ENCODE peak calls at places on chromosomes 6 and 20, in nine cellular contexts. K is T-helper 1 cell; S is activated CD4-positive, alpha-beta T cell treated with anti-CD3 and anti-CD28 coated beads for 4 hours; Y is A172; E is kidney glomerular epithelial cell; W is lung; Z is stimulated activated CD4-positive, alpha-beta T cell treated with anti-CD3 and anti-CD28 coated beads, TNF-alpha, amount 100 ng/mL, for 48 hours; I is HCEC 1CT; Q is HS-5. N is an unnamed sample.

GRCh38 chr6:53439556-53439955 is 90.8 kb upstream of the ELOVL5 start:
- DNase-seq in K (no peak), S (no peak), Y (no peak), E (no peak), W (no peak), Z (no peak), I (peak; percentile 74), Q (no peak), N (no peak)

GRCh38 chr6:166386111-166386510 is 3.4 kb upstream of the MPC1 start:
- DNase-seq in K (no peak), S (no peak), Y (no peak), E (no peak), W (no peak), Z (no peak), I (no peak), Q (no peak), N (no peak)

GRCh38 chr20:44489223-44489622 is 13.5 kb downstream of the TTPAL start:
- DNase-seq in K (no peak), S (no peak), Y (no peak), E (no peak), W (no peak), Z (no peak), I (no peak), Q (no peak), N (no peak)

GRCh38 chr6:28424163-28424562 is 19.1 kb downstream of the ZSCAN23 start:
- DNase-seq in K (no peak), S (no peak), Y (peak; percentile 39), E (no peak), W (no peak), Z (no peak), I (no peak), Q (no peak), N (no peak)

GRCh38 chr20:44572551-44573500 is 9.6 kb upstream of the PKIG start:
- DNase-seq in K (no peak), S (no peak), Y (peak; percentile 91), E (peak; percentile 57), W (no peak), Z (no peak), I (peak; percentile 97), Q (peak; percentile 98), N (peak; percentile 78)

GRCh38 chr6:113018351-113019151 is 671.4 kb downstream of the RFPL4B start:
- DNase-seq in K (no peak), S (no peak), Y (peak; percentile 69), E (peak; percentile 18), W (no peak), Z (no peak), I (no peak), Q (no peak), N (peak; percentile 60)

GRCh38 chr6:152240983-152241766 is 396.0 kb downstream of the SYNE1 start:
- DNase-seq in K (no peak), S (no peak), Y (no peak), E (no peak), W (no peak), Z (no peak), I (no peak), Q (no peak), N (no peak)

GRCh38 chr6:56350857-56351256 is 103.5 kb upstream of the COL21A1 start:
- DNase-seq in K (no peak), S (no peak), Y (no peak), E (no peak), W (no peak), Z (no peak), I (no peak), Q (no peak), N (no peak)

GRCh38 chr6:53133961-53134360 is 14.7 kb downstream of the GCM1 start:
- DNase-seq in K (no peak), S (no peak), Y (no peak), E (no peak), W (no peak), Z (no peak), I (no peak), Q (no peak), N (no peak)

GRCh38 chr6:165574770-165575549 is 88.1 kb downstream of the PDE10A start:
- DNase-seq in K (no peak), S (no peak), Y (peak; percentile 82), E (peak; percentile 84), W (no peak), Z (no peak), I (no peak), Q (no peak), N (peak; percentile 5)

GRCh38 chr20:11438412-11438811 is 479.3 kb upstream of the BTBD3 start:
- DNase-seq in K (no peak), S (no peak), Y (no peak), E (no peak), W (no peak), Z (no peak), I (no peak), Q (no peak), N (no peak)

GRCh38 chr6:91273729-91274128 is 686.9 kb upstream of the MAP3K7 start:
- DNase-seq in K (no peak), S (no peak), Y (no peak), E (no peak), W (no peak), Z (no peak), I (no peak), Q (no peak), N (no peak)

GRCh38 chr6:165922309-165922794 is 245.3 kb downstream of the TBXT start:
- DNase-seq in K (no peak), S (no peak), Y (peak; percentile 19), E (peak; percentile 35), W (no peak), Z (no peak), I (no peak), Q (no peak), N (no peak)

GRCh38 chr6:31121131-31121790 is 1.0 kb upstream of the CDSN start:
- DNase-seq in K (no peak), S (no peak), Y (no peak), E (no peak), W (no peak), Z (no peak), I (no peak), Q (no peak), N (no peak)

GRCh38 chr6:74222768-74223321 is 526.8 kb downstream of the CD109 start:
- DNase-seq in K (no peak), S (no peak), Y (no peak), E (peak; percentile 46), W (no peak), Z (no peak), I (no peak), Q (no peak), N (peak; percentile 19)

GRCh38 chr6:24313477-24314141 is 44.2 kb downstream of the DCDC2 start:
- DNase-seq in K (no peak), S (no peak), Y (peak; percentile 82), E (peak; percentile 90), W (no peak), Z (no peak), I (peak; percentile 43), Q (peak; percentile 83), N (peak; percentile 35)

GRCh38 chr20:34271961-34272360 is 30.7 kb downstream of the ASIP start:
- DNase-seq in K (no peak), S (no peak), Y (peak; percentile 87), E (no peak), W (no peak), Z (no peak), I (no peak), Q (peak; percentile 45), N (peak; percentile 54)

GRCh38 chr20:3812975-3813599 is 7.3 kb upstream of the AP5S1 start:
- DNase-seq in K (no peak), S (no peak), Y (no peak), E (no peak), W (no peak), Z (no peak), I (no peak), Q (no peak), N (peak; percentile 3)